ENCODE peak calls at places on chromosomes 6 and 20, in seven cellular contexts. U is MM.1S, G is neural progenitor cell, B is GM23248, M is fibroblast of lung, Q is mammary epithelial cell, S is astrocyte. A is an unnamed sample. For H3K4me1, the result is how much of the 10 kb centered on the place peaks cover.

GRCh38 chr6:4382362-4382853 is 247.0 kb upstream of the ECI2 start:
- DNase-seq in U (no peak), G (no peak), B (no peak), M (peak), Q (no peak), S (no peak), A (no peak)

GRCh38 chr20:42530855-42531674 is 658.6 kb downstream of the PTPRT start:
- DNase-seq in U (peak), G (peak), B (peak), M (no peak), Q (no peak), S (no peak), A (peak)

GRCh38 chr20:29740951-29741593 is 1516.4 kb upstream of the DEFB115 start:
- DNase-seq in U (no peak), G (no peak), B (no peak), M (no peak), Q (no peak), S (no peak), A (no peak)

GRCh38 chr6:43953794-43954310 is 173.4 kb downstream of the MRPL14 start:
- DNase-seq in U (no peak), G (peak), B (peak), M (peak), Q (no peak), S (no peak), A (peak)

GRCh38 chr6:44255848-44256247 is 1.5 kb downstream of the SLC35B2 start:
- DNase-seq in U (peak), G (no peak), B (no peak), M (no peak), Q (no peak), S (no peak), A (no peak)

GRCh38 chr6:111096246-111096645 is 8.9 kb downstream of the SLC16A10 start:
- DNase-seq in U (peak), G (no peak), B (no peak), M (no peak), Q (peak), S (no peak), A (peak)

GRCh38 chr6:40394381-40394780 is 192.8 kb downstream of the LRFN2 start:
- DNase-seq in U (no peak), G (no peak), B (no peak), M (no peak), Q (no peak), S (no peak), A (no peak)

GRCh38 chr20:41357424-41358163 is 9.0 kb downstream of the EMILIN3 start:
- DNase-seq in U (no peak), G (no peak), B (no peak), M (no peak), Q (no peak), S (no peak), A (no peak)

GRCh38 chr20:46060301-46060881 is 29.4 kb downstream of the NCOA5 start:
- DNase-seq in U (peak), G (no peak), B (no peak), M (no peak), Q (no peak), S (no peak), A (peak)

GRCh38 chr6:36907781-36908180 is 22.0 kb downstream of the C6orf89 start:
- DNase-seq in U (no peak), G (peak), B (no peak), M (peak), Q (no peak), S (peak), A (no peak)

GRCh38 chr6:147040041-147040440 is 164.2 kb upstream of the STXBP5 start:
- DNase-seq in U (no peak), G (no peak), B (peak), M (peak), Q (no peak), S (no peak), A (no peak)

GRCh38 chr6:44116643-44117382 is 10.4 kb downstream of the MRPL14 start:
- DNase-seq in U (no peak), G (no peak), B (peak), M (peak), Q (peak), S (peak), A (no peak)

GRCh38 chr20:43749734-43750294 is 23.0 kb upstream of the GTSF1L start:
- DNase-seq in U (peak), G (peak), B (peak), M (peak), Q (peak), S (no peak), A (peak)

GRCh38 chr6:93163146-93163545 is 256.2 kb downstream of the EPHA7 start:
- DNase-seq in U (no peak), G (no peak), B (no peak), M (no peak), Q (no peak), S (no peak), A (peak)

GRCh38 chr6:44608175-44608574 is 220.7 kb downstream of the CDC5L start:
- DNase-seq in U (no peak), G (no peak), B (no peak), M (no peak), Q (no peak), S (no peak), A (no peak)

GRCh38 chr6:22956029-22956715 is 386.8 kb downstream of the HDGFL1 start:
- DNase-seq in U (no peak), G (no peak), B (no peak), M (no peak), Q (no peak), S (no peak), A (no peak)

GRCh38 chr6:150352321-150353296 is 16.2 kb upstream of the IYD start:
- DNase-seq in U (no peak), G (no peak), B (peak), M (peak), Q (peak), S (peak), A (no peak)
- H3K4me1 ChIP-seq in U (under half), G (under half), B (under half), M (under half), Q (under half), S (under half), A (under half)

DNA sequence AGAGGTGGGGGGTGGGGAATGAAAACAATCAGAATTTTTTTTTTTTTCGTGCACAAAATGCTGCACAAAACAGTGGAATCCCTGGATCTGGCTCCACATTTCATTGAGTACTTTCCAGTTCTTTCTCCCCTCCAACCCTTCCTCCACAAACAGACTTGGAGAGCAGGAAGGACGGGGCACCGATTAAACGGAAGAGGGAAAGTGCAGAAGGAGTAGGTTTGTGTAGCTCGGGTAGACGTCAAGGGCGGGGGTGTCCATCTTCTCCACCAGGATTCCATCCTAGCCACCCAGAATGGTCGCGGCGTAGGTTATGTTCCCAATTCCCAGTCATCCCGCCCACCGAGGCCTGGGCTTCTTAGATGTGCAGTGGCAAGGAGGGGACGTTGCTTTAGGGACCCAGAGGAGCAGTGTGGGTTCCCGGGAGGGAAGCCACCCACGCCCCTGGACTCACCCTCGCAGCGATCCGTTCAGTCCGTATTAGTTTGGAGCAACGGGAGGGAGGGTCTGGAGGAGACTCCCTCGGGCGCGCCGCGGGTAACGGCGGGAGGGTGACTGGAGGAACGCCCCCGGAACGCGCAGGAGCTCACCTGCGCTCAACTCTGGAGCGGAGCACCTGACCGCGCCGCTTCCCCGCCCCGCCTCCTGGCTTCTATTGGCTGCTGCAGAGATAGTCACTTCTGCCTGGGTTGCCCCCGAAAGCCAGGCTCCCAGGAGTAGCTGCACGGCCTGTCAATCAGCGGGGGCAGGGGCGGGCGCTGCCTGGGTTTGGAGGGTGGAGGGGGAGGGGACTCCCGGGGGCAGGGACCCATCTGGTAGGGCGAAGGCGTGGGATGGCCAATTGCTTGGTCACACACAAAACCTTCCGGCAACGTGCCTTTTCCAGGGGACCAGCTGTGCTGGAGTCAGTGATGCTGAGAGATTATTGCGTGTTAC is at the start of gene ENPP5:
- DNase-seq in U (peak), G (peak), B (peak), M (peak), Q (peak), S (no peak), A (no peak)
- TF ChIP-seq EZH2 in U (no peak), G (no peak), B (no peak), M (no peak), Q (no peak), S (peak), A (no peak)

DNA sequence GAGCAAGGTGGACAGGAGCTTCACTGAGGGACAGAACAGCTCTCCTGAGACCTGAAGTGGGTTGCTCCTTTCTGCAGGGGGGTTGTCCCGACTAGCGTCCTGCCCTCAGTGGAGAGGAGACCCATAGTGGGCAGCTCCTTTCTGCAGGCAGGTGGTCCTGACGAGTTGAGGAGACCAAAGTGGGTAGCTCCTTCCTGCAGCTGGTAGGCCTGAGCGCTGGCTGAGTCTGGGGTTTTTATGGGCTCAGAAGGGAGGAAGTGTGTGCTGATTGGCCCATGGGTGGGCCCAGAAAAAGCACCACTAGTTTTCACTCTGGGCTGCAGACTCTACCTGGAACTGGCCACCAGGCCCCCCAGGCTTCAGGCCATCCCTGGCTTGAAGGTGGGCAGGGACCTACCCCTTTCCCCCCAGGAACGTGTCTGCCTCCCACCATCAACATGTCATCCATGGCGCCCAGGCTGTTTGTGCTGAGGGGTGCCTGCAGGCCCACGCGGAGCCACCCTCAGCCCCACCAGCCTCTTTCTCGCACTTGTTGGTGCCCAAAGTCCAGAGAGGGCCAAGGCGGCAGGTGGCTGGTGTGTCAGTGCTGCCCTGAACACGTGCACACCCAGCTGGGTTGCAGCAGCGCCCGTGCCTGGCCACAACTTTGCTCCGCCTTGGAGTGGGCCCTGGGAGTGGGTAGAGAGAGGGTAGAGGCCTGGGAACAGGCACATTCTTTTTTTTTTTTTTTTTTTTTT is 1.6 kb upstream of the DEK start:
- DNase-seq in U (no peak), G (no peak), B (no peak), M (no peak), Q (no peak), S (no peak), A (peak)
- H3K9ac ChIP-seq in U (no peak), G (no peak), B (no peak), M (no peak), Q (no peak), S (no peak), A (peak)

GRCh38 chr6:82240191-82240590 is 7.4 kb downstream of the IBTK start:
- DNase-seq in U (no peak), G (peak), B (no peak), M (no peak), Q (no peak), S (no peak), A (no peak)

GRCh38 chr6:82246802-82247633 is 526 bp downstream of the IBTK start:
- DNase-seq in U (peak), G (peak), B (peak), M (peak), Q (peak), S (peak), A (peak)

GRCh38 chr6:82245376-82245775 is 2.2 kb downstream of the IBTK start:
- DNase-seq in U (no peak), G (no peak), B (no peak), M (no peak), Q (no peak), S (no peak), A (no peak)

GRCh38 chr6:82246370-82246769 is 1.2 kb downstream of the IBTK start:
- DNase-seq in U (no peak), G (no peak), B (no peak), M (no peak), Q (no peak), S (no peak), A (peak)

GRCh38 chr6:82243886-82244285 is 3.7 kb downstream of the IBTK start:
- DNase-seq in U (no peak), G (no peak), B (no peak), M (no peak), Q (no peak), S (no peak), A (no peak)
- H3K4me1 ChIP-seq in U (under half), G (under half), B (under half), M (under half), Q (under half), S (under half), A (under half)

GRCh38 chr6:98827295-98828159 is 6.8 kb upstream of the POU3F2 start:
- DNase-seq in U (no peak), G (peak), B (peak), M (no peak), Q (no peak), S (no peak), A (no peak)
- TF ChIP-seq EZH2 in U (no peak), G (peak), B (no peak), M (peak), Q (peak), S (peak), A (no peak)

GRCh38 chr6:98945311-98946005 is 2.3 kb downstream of the FBXL4 start:
- DNase-seq in U (no peak), G (no peak), B (no peak), M (no peak), Q (no peak), S (no peak), A (no peak)
- H3K9ac ChIP-seq in U (no peak), G (no peak), B (no peak), M (no peak), Q (no peak), S (no peak), A (no peak)

DNA sequence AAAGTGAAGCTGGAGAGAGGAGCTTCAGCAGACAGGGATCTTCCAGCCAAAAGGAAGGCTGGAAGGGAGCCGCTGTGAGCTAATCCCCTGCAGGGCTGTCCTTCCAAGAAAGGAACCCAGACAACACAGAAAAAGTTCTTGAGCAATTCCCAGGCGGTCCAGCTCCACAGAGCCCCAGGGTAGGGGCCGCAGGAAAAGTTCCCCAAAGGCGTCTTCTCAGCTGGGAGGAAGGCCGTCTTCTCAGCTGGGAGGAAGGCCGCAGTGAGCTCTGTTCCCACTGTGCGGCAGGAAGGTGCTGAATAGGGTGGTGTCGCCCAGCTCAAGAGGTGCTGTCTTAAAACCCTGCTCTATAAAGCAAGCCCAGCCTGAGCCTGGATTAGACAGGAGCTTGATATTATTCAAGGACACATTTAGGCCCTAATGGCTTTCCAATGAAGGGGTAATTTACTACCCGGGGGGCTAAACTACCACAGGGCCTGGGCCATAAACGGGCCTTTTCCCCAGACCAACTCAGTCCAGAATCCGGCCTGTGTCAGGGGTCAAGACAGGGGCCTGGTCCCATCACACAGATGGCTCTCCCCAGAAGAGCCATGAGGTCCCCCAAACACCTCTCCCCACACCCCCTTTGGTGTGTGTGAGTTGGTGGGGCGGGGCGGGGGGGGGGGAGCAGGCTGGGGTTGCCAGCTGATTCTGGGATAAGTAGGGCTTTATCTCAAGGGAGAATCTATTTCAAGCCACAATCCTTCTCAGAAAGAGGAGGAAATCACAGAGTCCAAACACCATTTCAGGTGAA is 103.6 kb downstream of the NOL4L start:
- DNase-seq in U (no peak), G (peak), B (peak), M (no peak), Q (no peak), S (no peak), A (no peak)
- H3K4me1 ChIP-seq in U (under half), G (under half), B (under half), M (under half), Q (under half), S (under half), A (under half)

GRCh38 chr20:61253640-61254511 is 1.8 kb downstream of the CDH4 start:
- DNase-seq in U (no peak), G (peak), B (peak), M (peak), Q (peak), S (peak), A (no peak)

GRCh38 chr20:61252601-61253263 is 671 bp downstream of the CDH4 start:
- DNase-seq in U (no peak), G (peak), B (peak), M (peak), Q (peak), S (no peak), A (no peak)

GRCh38 chr20:61251529-61252393 is at the start of gene CDH4:
- DNase-seq in U (no peak), G (peak), B (peak), M (peak), Q (peak), S (no peak), A (no peak)

GRCh38 chr20:61254881-61255589 is 3.0 kb downstream of the CDH4 start:
- DNase-seq in U (no peak), G (no peak), B (peak), M (peak), Q (peak), S (peak), A (no peak)

DNA sequence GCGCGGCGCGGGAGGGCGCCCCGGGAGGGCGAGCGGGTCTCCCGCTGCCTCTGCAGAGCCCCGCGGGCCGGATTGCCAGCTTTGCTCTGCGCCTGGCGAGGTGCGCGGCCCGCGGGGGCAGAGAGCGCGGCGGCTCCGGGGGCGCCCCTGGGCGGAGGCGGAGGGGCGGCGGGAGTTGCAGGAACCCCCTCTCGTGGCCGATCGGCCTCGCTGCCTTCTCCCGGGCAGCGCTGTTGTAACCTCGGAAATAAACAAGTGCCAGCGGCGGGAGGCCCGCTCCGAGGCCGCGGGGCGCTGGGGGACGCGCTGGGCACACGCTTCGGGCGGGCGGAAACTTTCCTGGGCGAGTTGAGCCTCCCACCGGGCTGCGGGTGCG is 1.2 kb downstream of the CDH4 start:
- DNase-seq in U (no peak), G (peak), B (peak), M (peak), Q (no peak), S (no peak), A (no peak)
- TF ChIP-seq EZH2 in U (no peak), G (peak), B (no peak), M (no peak), Q (no peak), S (no peak), A (no peak)

GRCh38 chr20:25209400-25209799 is 13.9 kb downstream of the ENTPD6 start:
- DNase-seq in U (no peak), G (no peak), B (no peak), M (no peak), Q (no peak), S (no peak), A (no peak)
- H3K9ac ChIP-seq in U (no peak), G (no peak), B (no peak), M (no peak), Q (no peak), S (no peak), A (no peak)

DNA sequence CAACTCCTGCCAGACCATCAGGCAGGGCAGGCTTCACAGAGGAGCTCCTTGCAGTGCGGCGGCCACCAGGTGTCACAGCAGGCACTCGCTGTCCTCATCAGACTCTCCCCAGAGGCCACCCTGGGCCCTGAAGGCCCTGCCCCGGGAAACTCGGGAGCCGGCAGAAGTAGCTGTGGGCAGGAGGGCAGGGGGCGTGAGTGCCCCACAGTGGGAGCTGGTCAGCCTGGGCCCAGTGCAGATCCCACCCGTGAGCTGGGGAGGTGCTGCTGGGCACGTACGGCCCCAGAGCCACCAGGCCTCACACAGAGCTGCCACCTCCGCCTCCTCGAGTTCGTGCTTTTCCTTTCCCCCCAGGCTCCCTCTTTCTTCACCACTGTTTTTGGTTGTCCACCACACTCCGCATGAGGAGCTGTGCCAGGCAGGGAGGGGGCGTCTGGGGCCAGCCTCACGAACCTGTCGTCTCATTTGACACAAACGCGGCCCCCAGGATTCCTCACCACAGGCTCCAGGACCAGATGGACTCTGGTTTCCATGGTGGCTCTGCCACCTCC is 33.8 kb downstream of the FRMD1 start:
- DNase-seq in U (no peak), G (no peak), B (no peak), M (no peak), Q (no peak), S (no peak), A (no peak)
- H3K4me1 ChIP-seq in U (under half), G (under half), B (under half), M (under half), Q (under half), S (under half), A (under half)

A was measured in DND-41.